ENCODE peak calls at places on chromosome 19, in seven cellular contexts. I, Z, D, Y, O, K and G are unnamed samples.

GRCh38 chr19:6423499-6424189 is 967 bp downstream of the KHSRP start:
- DNase-seq in I (no peak), Z (no peak), D (no peak), Y (peak; percentile 49), O (peak; percentile 74), K (no peak), G (peak; percentile 56)

GRCh38 chr19:19147344-19147743 is 9.1 kb upstream of the TMEM161A start:
- DNase-seq in I (no peak), Z (no peak), D (no peak), Y (no peak), O (no peak), K (no peak), G (no peak)

GRCh38 chr19:53868091-53868891 is 608 bp downstream of the MYADM start:
- DNase-seq in I (peak; percentile 44), Z (peak; percentile 22), D (no peak), Y (peak; percentile 47), O (peak; percentile 75), K (no peak), G (peak; percentile 89)

GRCh38 chr19:42255766-42256750 is 1.1 kb upstream of the ERF start:
- DNase-seq in I (no peak), Z (no peak), D (no peak), Y (no peak), O (peak; percentile 79), K (peak; percentile 66), G (peak; percentile 84)

GRCh38 chr19:6820237-6820636 is 47.7 kb downstream of the VAV1 start:
- DNase-seq in I (no peak), Z (no peak), D (no peak), Y (no peak), O (no peak), K (no peak), G (no peak)

GRCh38 chr19:42363614-42364346 is 26.3 kb downstream of the CNFN start:
- DNase-seq in I (no peak), Z (no peak), D (no peak), Y (no peak), O (no peak), K (no peak), G (no peak)

GRCh38 chr19:18543814-18544475 is 572 bp upstream of the FKBP8 start:
- DNase-seq in I (peak; percentile 51), Z (no peak), D (no peak), Y (peak; percentile 23), O (peak; percentile 90), K (no peak), G (no peak)

GRCh38 chr19:19488041-19488874 is 27.1 kb downstream of the TSSK6 start:
- DNase-seq in I (peak; percentile 59), Z (no peak), D (no peak), Y (no peak), O (peak; percentile 45), K (peak; percentile 10), G (no peak)

GRCh38 chr19:19039901-19040300 is 6.5 kb downstream of the ARMC6 start:
- DNase-seq in I (no peak), Z (no peak), D (no peak), Y (no peak), O (no peak), K (no peak), G (no peak)

DNA sequence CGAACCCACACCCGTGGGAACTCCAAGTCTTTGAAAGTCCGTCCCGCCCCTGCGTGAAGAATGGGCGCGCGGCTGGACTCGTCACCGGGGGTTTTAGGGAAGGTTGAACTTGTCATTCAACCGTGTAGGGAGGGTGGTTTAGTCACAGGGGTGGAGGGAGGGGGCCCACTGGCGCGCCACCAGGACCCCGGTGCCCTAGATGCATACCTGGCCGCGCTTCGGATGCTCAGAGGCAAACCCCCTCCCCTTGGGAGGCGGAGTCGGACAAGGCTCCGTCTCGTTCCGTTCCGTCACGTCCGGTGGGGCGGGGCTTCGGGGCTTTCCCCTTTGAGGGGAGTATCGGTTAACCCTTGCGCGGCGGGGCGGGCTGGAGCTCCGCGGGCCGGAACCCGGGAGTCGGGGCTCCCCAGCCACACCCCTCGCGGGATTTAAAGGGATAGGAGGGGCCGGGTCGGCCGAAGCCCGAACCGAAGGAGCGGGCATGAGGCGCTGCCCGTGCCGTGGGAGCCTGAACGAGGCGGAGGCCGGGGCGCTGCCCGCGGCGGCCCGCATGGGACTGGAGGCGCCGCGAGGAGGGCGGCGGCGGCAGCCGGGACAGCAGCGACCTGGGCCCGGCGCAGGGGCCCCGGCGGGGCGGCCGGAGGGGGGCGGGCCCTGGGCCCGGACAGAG is at the start of the genes COQ8B and ITPKC:
- DNase-seq in I (peak; percentile 100), Z (peak; percentile 99), D (peak; percentile 98), Y (peak; percentile 95), O (peak; percentile 100), K (peak; percentile 61), G (peak; percentile 100)
- TF ChIP-seq POLR2AphosphoS5 in I (peak; percentile 76), Z (peak; percentile 100), D (peak; percentile 98), Y (peak; percentile 58), O (peak; percentile 75), K (peak; percentile 76), G (peak; percentile 96)

GRCh38 chr19:33335446-33335845 is 33.1 kb upstream of the CEBPA start:
- DNase-seq in I (no peak), Z (no peak), D (no peak), Y (no peak), O (no peak), K (no peak), G (no peak)
- TF ChIP-seq POLR2AphosphoS5 in I (no peak), Z (no peak), D (no peak), Y (no peak), O (no peak), K (no peak), G (no peak)

DNA sequence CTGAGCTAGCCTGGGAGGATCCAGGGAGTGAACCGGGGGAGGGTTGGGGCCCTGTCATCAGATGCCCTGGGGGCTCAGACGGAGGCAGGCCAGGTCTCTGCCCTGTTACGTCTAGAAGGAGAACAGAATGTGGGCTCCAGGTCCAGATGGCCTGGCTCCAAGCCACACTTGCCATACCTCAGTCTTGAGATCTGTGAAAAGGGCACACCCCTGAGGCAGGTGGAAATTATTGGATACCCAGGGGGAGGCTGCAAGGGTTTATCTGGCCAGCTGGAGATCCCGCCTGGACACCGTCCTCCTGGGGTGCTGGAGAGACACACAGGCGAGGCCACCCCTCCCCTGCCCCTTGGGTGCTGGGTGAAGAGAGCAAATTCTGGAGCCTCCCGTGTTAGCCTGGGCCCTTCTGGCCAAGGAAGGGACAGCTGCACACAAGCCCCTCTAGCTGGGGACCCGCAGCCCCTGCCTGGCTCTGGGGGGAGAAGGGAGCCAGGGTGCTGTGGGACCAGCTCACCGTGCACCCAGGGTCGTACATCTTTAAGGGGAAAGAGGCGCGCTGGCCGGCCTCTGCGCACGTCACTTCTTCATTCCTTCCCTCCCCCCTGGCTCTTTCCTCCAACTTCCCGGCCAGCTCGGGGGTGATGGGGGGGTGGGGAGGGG is 808 bp upstream of the NFIC start:
- DNase-seq in I (peak; percentile 67), Z (peak; percentile 70), D (no peak), Y (no peak), O (no peak), K (no peak), G (peak; percentile 87)
- TF ChIP-seq POLR2AphosphoS5 in I (no peak), Z (peak; percentile 35), D (peak; percentile 70), Y (no peak), O (no peak), K (no peak), G (no peak)

GRCh38 chr19:46319620-46320019 is 22.8 kb downstream of the HIF3A start:
- DNase-seq in I (no peak), Z (no peak), D (no peak), Y (no peak), O (no peak), K (no peak), G (no peak)
- TF ChIP-seq POLR2AphosphoS5 in I (no peak), Z (no peak), D (no peak), Y (no peak), O (no peak), K (no peak), G (no peak)

GRCh38 chr19:35195822-35196221 is 32.7 kb downstream of the FAM187B start:
- DNase-seq in I (no peak), Z (no peak), D (peak; percentile 7), Y (no peak), O (no peak), K (no peak), G (no peak)
- TF ChIP-seq POLR2AphosphoS5 in I (no peak), Z (no peak), D (no peak), Y (no peak), O (no peak), K (no peak), G (no peak)

GRCh38 chr19:1259206-1259872 is 9.8 kb upstream of the CIRBP start:
- DNase-seq in I (peak; percentile 72), Z (peak; percentile 62), D (no peak), Y (peak; percentile 86), O (peak; percentile 81), K (no peak), G (peak; percentile 91)

GRCh38 chr19:1257475-1258160 is 9.2 kb downstream of the MIDN start:
- DNase-seq in I (no peak), Z (no peak), D (no peak), Y (no peak), O (no peak), K (no peak), G (no peak)

GRCh38 chr19:1256646-1257474 is 8.5 kb downstream of the MIDN start:
- DNase-seq in I (no peak), Z (no peak), D (no peak), Y (no peak), O (no peak), K (no peak), G (no peak)

GRCh38 chr19:1258707-1259205 is 10.4 kb downstream of the MIDN start:
- DNase-seq in I (no peak), Z (no peak), D (no peak), Y (no peak), O (no peak), K (no peak), G (no peak)

GRCh38 chr19:1258161-1258492 is 9.7 kb downstream of the MIDN start:
- DNase-seq in I (no peak), Z (no peak), D (no peak), Y (no peak), O (no peak), K (no peak), G (no peak)
- TF ChIP-seq POLR2AphosphoS5 in I (no peak), Z (no peak), D (no peak), Y (peak; percentile 44), O (no peak), K (peak; percentile 37), G (no peak)

DNA sequence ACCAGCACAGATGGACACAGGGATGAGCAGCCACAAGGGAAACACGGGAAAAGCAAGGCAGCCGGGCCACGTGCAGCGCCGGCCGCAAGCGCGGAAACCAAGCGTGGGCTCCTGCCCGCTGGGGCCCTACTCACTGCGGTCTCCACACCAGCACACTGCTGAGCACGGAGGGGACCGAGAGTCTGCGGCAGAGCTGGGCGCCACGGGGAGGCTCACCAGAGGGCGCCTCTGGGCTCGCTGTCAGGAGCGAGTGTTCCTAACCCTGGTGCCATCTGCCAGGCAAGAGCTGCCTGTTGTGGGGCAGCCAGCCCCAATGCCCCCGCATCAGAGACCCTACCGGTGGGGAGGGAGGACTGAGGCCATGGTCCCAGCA is 26.5 kb downstream of the MPND start:
- DNase-seq in I (peak; percentile 80), Z (no peak), D (no peak), Y (no peak), O (peak; percentile 65), K (no peak), G (peak; percentile 72)
- TF ChIP-seq POLR2AphosphoS5 in I (no peak), Z (no peak), D (no peak), Y (no peak), O (no peak), K (no peak), G (no peak)

GRCh38 chr19:55586976-55587668 is 6.5 kb upstream of the ZNF579 start:
- DNase-seq in I (peak; percentile 99), Z (peak; percentile 93), D (no peak), Y (peak; percentile 93), O (peak; percentile 98), K (peak; percentile 77), G (peak; percentile 99)
- TF ChIP-seq POLR2AphosphoS5 in I (no peak), Z (peak; percentile 83), D (no peak), Y (peak; percentile 22), O (peak; percentile 20), K (peak; percentile 54), G (peak; percentile 35)